ENCODE peak calls at places on chromosome 18, in seven cellular contexts. One of them, this sample, is unnamed.

GRCh38 chr18:12516049-12516677 is 108.4 kb downstream of the PRELID3A start:
- DNase-seq in activated gamma-delta T cell treated with Interleukin-2 at 50 U/mL for 16 hours: no peak
- DNase-seq in SHP77: no peak
- DNase-seq in neuronal stem cell: no peak
- DNase-seq in naive thymus-derived CD4-positive, alpha-beta T cell: no peak
- DNase-seq in NCI-H460: no peak
- DNase-seq in nephron progenitor cell: no peak
- DNase-seq in this sample: no peak

GRCh38 chr18:68150976-68151375 is 563.9 kb downstream of the TMX3 start:
- DNase-seq in nephron progenitor cell: no peak
- DNase-seq in activated gamma-delta T cell treated with Interleukin-2 at 50 U/mL for 16 hours: no peak
- DNase-seq in naive thymus-derived CD4-positive, alpha-beta T cell: no peak
- DNase-seq in neuronal stem cell: no peak
- DNase-seq in NCI-H460: no peak
- DNase-seq in SHP77: peak; percentile 31
- DNase-seq in this sample: no peak

GRCh38 chr18:72667932-72668331 is 123.8 kb upstream of the CBLN2 start:
- DNase-seq in nephron progenitor cell: no peak
- DNase-seq in naive thymus-derived CD4-positive, alpha-beta T cell: no peak
- DNase-seq in NCI-H460: no peak
- DNase-seq in activated gamma-delta T cell treated with Interleukin-2 at 50 U/mL for 16 hours: no peak
- DNase-seq in neuronal stem cell: no peak
- DNase-seq in SHP77: no peak
- DNase-seq in this sample: no peak

GRCh38 chr18:45588831-45589558 is 26.3 kb upstream of the SLC14A2 start:
- DNase-seq in nephron progenitor cell: no peak
- DNase-seq in neuronal stem cell: no peak
- DNase-seq in SHP77: no peak
- DNase-seq in activated gamma-delta T cell treated with Interleukin-2 at 50 U/mL for 16 hours: no peak
- DNase-seq in NCI-H460: no peak
- DNase-seq in naive thymus-derived CD4-positive, alpha-beta T cell: no peak
- DNase-seq in this sample: no peak

GRCh38 chr18:68803371-68803770 is 5.5 kb downstream of the CCDC102B start:
- DNase-seq in nephron progenitor cell: no peak
- DNase-seq in naive thymus-derived CD4-positive, alpha-beta T cell: no peak
- DNase-seq in SHP77: no peak
- DNase-seq in activated gamma-delta T cell treated with Interleukin-2 at 50 U/mL for 16 hours: no peak
- DNase-seq in neuronal stem cell: no peak
- DNase-seq in NCI-H460: no peak
- DNase-seq in this sample: no peak

GRCh38 chr18:697012-697411 is 15.4 kb downstream of the ENOSF1 start:
- DNase-seq in naive thymus-derived CD4-positive, alpha-beta T cell: peak; percentile 10
- DNase-seq in NCI-H460: no peak
- DNase-seq in activated gamma-delta T cell treated with Interleukin-2 at 50 U/mL for 16 hours: no peak
- DNase-seq in SHP77: no peak
- DNase-seq in neuronal stem cell: no peak
- DNase-seq in nephron progenitor cell: no peak
- DNase-seq in this sample: no peak

GRCh38 chr18:3648695-3649094 is 198.7 kb downstream of the TGIF1 start:
- DNase-seq in naive thymus-derived CD4-positive, alpha-beta T cell: no peak
- DNase-seq in NCI-H460: no peak
- DNase-seq in neuronal stem cell: no peak
- DNase-seq in SHP77: peak; percentile 17
- DNase-seq in activated gamma-delta T cell treated with Interleukin-2 at 50 U/mL for 16 hours: no peak
- DNase-seq in nephron progenitor cell: no peak
- DNase-seq in this sample: no peak

GRCh38 chr18:48129621-48130082 is 199.2 kb upstream of the SMAD2 start:
- DNase-seq in SHP77: peak; percentile 75
- DNase-seq in neuronal stem cell: no peak
- DNase-seq in NCI-H460: no peak
- DNase-seq in activated gamma-delta T cell treated with Interleukin-2 at 50 U/mL for 16 hours: no peak
- DNase-seq in nephron progenitor cell: peak; percentile 25
- DNase-seq in naive thymus-derived CD4-positive, alpha-beta T cell: no peak
- DNase-seq in this sample: no peak

GRCh38 chr18:42706618-42707017 is 408.9 kb downstream of the RIT2 start:
- DNase-seq in activated gamma-delta T cell treated with Interleukin-2 at 50 U/mL for 16 hours: no peak
- DNase-seq in NCI-H460: peak; percentile 19
- DNase-seq in naive thymus-derived CD4-positive, alpha-beta T cell: no peak
- DNase-seq in nephron progenitor cell: peak; percentile 34
- DNase-seq in neuronal stem cell: no peak
- DNase-seq in SHP77: peak; percentile 95
- DNase-seq in this sample: peak; percentile 36

GRCh38 chr18:39345321-39345720 is 1779.7 kb upstream of the CELF4 start:
- DNase-seq in nephron progenitor cell: no peak
- DNase-seq in neuronal stem cell: no peak
- DNase-seq in naive thymus-derived CD4-positive, alpha-beta T cell: no peak
- DNase-seq in NCI-H460: no peak
- DNase-seq in SHP77: no peak
- DNase-seq in activated gamma-delta T cell treated with Interleukin-2 at 50 U/mL for 16 hours: no peak
- DNase-seq in this sample: no peak

GRCh38 chr18:46413684-46414083 is 243.3 kb downstream of the LOXHD1 start:
- DNase-seq in nephron progenitor cell: no peak
- DNase-seq in activated gamma-delta T cell treated with Interleukin-2 at 50 U/mL for 16 hours: no peak
- DNase-seq in SHP77: no peak
- DNase-seq in NCI-H460: no peak
- DNase-seq in neuronal stem cell: no peak
- DNase-seq in naive thymus-derived CD4-positive, alpha-beta T cell: no peak
- DNase-seq in this sample: no peak